ENCODE peak calls at places on chromosomes 6 and 20, in four cellular contexts. N is HepG2, R is GM12878, W is K562. H is an unnamed sample.

GRCh38 chr6:146357578-146358340 is 185.9 kb upstream of the RAB32 start:
- DNase-seq in N (no peak), R (peak; percentile 13), W (no peak), H (no peak)

GRCh38 chr6:95815389-95816056 is 200.3 kb upstream of the FUT9 start:
- DNase-seq in W (no peak), N (peak; percentile 99), R (no peak), H (no peak)

GRCh38 chr6:52512199-52512598 is 64.7 kb downstream of the TRAM2 start:
- DNase-seq in W (peak; percentile 51), R (no peak), N (no peak), H (no peak)

GRCh38 chr6:4383910-4384637 is 248.7 kb upstream of the ECI2 start:
- DNase-seq in R (no peak), N (no peak), W (no peak), H (no peak)

GRCh38 chr20:10634683-10635411 is 39.0 kb downstream of the JAG1 start:
- DNase-seq in R (no peak), W (no peak), N (no peak), H (no peak)

GRCh38 chr20:33178726-33179125 is 10.8 kb downstream of the BPIFA2 start:
- DNase-seq in R (no peak), W (no peak), N (peak; percentile 57), H (peak; percentile 55)

GRCh38 chr6:116352515-116353471 is 18.0 kb upstream of the DSE start:
- DNase-seq in W (no peak), R (peak; percentile 38), N (no peak), H (no peak)

GRCh38 chr6:107396226-107396625 is 63.1 kb downstream of the PDSS2 start:
- DNase-seq in W (no peak), R (no peak), N (no peak), H (no peak)

GRCh38 chr6:119495230-119495683 is 145.7 kb upstream of the MAN1A1 start:
- DNase-seq in W (no peak), N (peak; percentile 2), R (no peak), H (no peak)

GRCh38 chr6:83151114-83151513 is 42.0 kb downstream of the PGM3 start:
- DNase-seq in R (no peak), N (no peak), W (no peak), H (no peak)

GRCh38 chr6:51049288-51049982 is 230.8 kb downstream of the TFAP2B start:
- DNase-seq in N (no peak), W (no peak), R (no peak), H (no peak)

GRCh38 chr6:3906191-3907019 is 57.2 kb downstream of the FAM50B start:
- DNase-seq in W (no peak), N (peak; percentile 94), R (no peak), H (no peak)

GRCh38 chr6:132401120-132401940 is at the start of gene MOXD1:
- DNase-seq in R (no peak), W (peak; percentile 15), N (no peak), H (peak; percentile 72)

GRCh38 chr6:16244446-16244845 is 6.1 kb downstream of the GMPR start:
- DNase-seq in W (no peak), N (no peak), R (no peak), H (no peak)

GRCh38 chr6:42179956-42180335 is 6.8 kb downstream of the GUCA1A start:
- DNase-seq in R (no peak), N (no peak), W (no peak), H (no peak)

GRCh38 chr20:39399463-39399862 is 437.3 kb downstream of the DHX35 start:
- DNase-seq in W (no peak), R (no peak), N (no peak), H (no peak)

GRCh38 chr6:68740828-68741500 is 105.9 kb downstream of the ADGRB3 start:
- DNase-seq in R (no peak), N (no peak), W (peak; percentile 17), H (no peak)

GRCh38 chr20:23069073-23069472 is 17.1 kb downstream of the CD93 start:
- DNase-seq in W (no peak), N (no peak), R (no peak), H (no peak)

GRCh38 chr20:58647162-58647813 is 3.8 kb upstream of the STX16 start:
- DNase-seq in W (peak; percentile 29), N (no peak), R (no peak), H (peak; percentile 1)

GRCh38 chr20:44643596-44644383 is 7.7 kb downstream of the ADA start:
- DNase-seq in R (no peak), N (peak; percentile 47), W (no peak), H (peak; percentile 45)

GRCh38 chr6:42168650-42169049 is 4.5 kb upstream of the GUCA1A start:
- DNase-seq in N (no peak), R (no peak), W (no peak), H (no peak)

GRCh38 chr6:136387316-136387715 is 97.7 kb upstream of the BCLAF1 start:
- DNase-seq in W (no peak), R (no peak), N (no peak), H (no peak)

GRCh38 chr20:32917191-32917950 is 58.6 kb downstream of the EFCAB8 start:
- DNase-seq in W (no peak), N (no peak), R (no peak), H (no peak)

GRCh38 chr6:164917211-164917610 is 392.2 kb downstream of the C6orf118 start:
- DNase-seq in N (no peak), R (no peak), W (no peak), H (no peak)

GRCh38 chr20:58102744-58103516 is 125.5 kb downstream of the ANKRD60 start:
- DNase-seq in R (no peak), N (no peak), W (no peak), H (no peak)

GRCh38 chr6:112511441-112511840 is 164.3 kb downstream of the RFPL4B start:
- DNase-seq in R (no peak), W (no peak), N (no peak), H (no peak)
- TF ChIP-seq TCF7 in R (no peak), W (no peak), N (no peak), H (no peak)

GRCh38 chr6:33504486-33504885 is 50.1 kb downstream of the ZBTB9 start:
- DNase-seq in R (no peak), W (no peak), N (no peak), H (no peak)
- TF ChIP-seq CBFB in R (no peak), W (no peak), N (no peak), H (no peak)

DNA sequence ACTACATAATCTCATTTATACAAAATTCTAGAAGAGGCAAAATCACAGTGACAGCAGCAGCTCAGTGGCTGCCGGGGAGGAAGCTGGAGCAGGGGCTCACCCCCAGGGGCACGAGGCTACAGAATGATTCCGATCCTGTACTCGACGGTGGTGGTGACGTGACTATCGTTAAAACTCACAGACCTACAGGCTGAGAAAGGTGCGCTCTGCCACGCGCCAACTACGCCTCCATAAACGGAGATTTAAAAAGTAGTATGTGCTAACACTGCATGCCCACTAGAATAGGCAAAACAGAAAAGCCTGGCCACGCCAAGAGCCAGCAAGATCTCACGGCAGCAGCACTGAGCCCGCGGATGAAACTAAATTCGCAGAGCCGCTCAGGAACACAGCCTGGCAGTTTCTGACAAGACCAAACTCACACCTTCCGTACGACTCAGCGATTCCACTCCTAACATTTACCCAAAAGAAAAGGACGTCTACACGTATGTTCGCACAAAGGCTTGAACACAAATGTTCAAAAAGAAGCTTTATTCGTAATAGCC is 25.2 kb downstream of the TAF4 start:
- DNase-seq in N (no peak), R (no peak), W (no peak), H (no peak)
- TF ChIP-seq TCF7 in N (no peak), R (no peak), W (no peak), H (no peak)

DNA sequence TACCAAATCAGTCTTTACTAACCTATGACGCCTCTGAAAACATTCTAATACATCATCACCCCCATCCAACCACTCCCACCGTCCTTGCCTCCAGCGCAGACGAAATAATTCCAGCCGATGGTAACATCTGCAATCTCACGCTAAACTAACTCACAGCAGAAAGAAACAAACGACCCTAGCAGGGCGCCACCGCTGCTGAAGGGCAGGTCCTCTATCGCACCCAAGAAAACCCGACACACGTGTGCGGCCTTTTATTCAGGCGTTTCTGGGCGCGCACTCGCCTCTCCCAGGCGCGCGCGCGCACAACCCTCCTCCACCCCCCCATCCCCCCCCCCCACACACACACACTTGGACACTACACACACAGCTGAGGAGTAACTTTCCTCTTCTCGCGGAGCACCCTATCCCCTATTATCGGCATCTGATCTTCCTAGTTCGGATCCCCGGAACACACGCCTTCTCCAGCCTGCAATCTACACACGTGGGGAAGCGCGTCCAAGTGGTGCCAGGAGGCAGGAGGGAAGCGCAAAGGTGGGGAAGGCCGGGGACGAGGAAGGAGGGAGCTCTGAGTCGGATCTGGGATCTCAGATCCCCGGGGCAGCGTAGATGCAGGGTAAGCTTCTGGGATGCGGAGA is 1.4 kb downstream of the GFOD1 start:
- DNase-seq in R (no peak), W (peak; percentile 71), N (peak; percentile 43), H (peak; percentile 32)
- TF ChIP-seq CBFB in R (no peak), W (no peak), N (no peak), H (no peak)

GRCh38 chr6:125868252-125868651 is 77.5 kb downstream of the NCOA7 start:
- DNase-seq in R (no peak), N (no peak), W (no peak), H (no peak)
- TF ChIP-seq TCF7 in R (no peak), N (no peak), W (no peak), H (no peak)

H was measured in WTC11.